ENCODE peak calls at places on chromosomes 6 and 20, in five cellular contexts. E is cardiac muscle cell, J is astrocyte of the cerebellum, B is ovary, P is heart right ventricle. N is an unnamed sample.
A peak's percentile ranks its signal among the peaks of the same experiment; 100 is the strongest.

GRCh38 chr20:62233684-62234083 is 4.6 kb upstream of the OSBPL2 start:
- DNase-seq in E (no peak), J (no peak), B (no peak), P (no peak), N (no peak)

GRCh38 chr6:12245763-12246720 is 44.1 kb upstream of the EDN1 start:
- DNase-seq in E (no peak), J (no peak), B (no peak), P (no peak), N (no peak)

GRCh38 chr6:28757429-28758045 is 166.2 kb downstream of the TRIM27 start:
- DNase-seq in E (no peak), J (no peak), B (no peak), P (no peak), N (no peak)

GRCh38 chr20:58890454-58891075 is 38.0 kb downstream of the GNAS start:
- DNase-seq in E (peak; percentile 95), J (peak; percentile 47), B (peak; percentile 88), P (peak; percentile 78), N (peak; percentile 83)

GRCh38 chr6:73391735-73392134 is 2.9 kb upstream of the DDX43 start:
- DNase-seq in E (no peak), J (no peak), B (no peak), P (no peak), N (no peak)

GRCh38 chr6:136226674-136227377 is 23.3 kb downstream of the MTFR2 start:
- DNase-seq in E (no peak), J (no peak), B (no peak), P (no peak), N (no peak)

GRCh38 chr6:168088161-168089106 is 9.4 kb upstream of the FRMD1 start:
- DNase-seq in E (peak; percentile 81), J (peak; percentile 32), B (peak; percentile 60), P (no peak), N (no peak)

GRCh38 chr6:112029045-112029822 is 24.7 kb upstream of the CCN6 start:
- DNase-seq in E (peak; percentile 77), J (peak; percentile 41), B (peak; percentile 57), P (peak; percentile 59), N (no peak)

GRCh38 chr20:38214256-38214870 is 46.2 kb downstream of the KIAA1755 start:
- DNase-seq in E (no peak), J (no peak), B (no peak), P (no peak), N (no peak)

GRCh38 chr6:170344631-170345576 is 38.3 kb downstream of the FAM120B start:
- DNase-seq in E (no peak), J (peak; percentile 79), B (no peak), P (no peak), N (no peak)

GRCh38 chr6:28693033-28693750 is 167.5 kb downstream of the GPX5 start:
- DNase-seq in E (no peak), J (no peak), B (peak; percentile 21), P (no peak), N (no peak)

GRCh38 chr20:35018578-35019371 is 63.1 kb downstream of the MYH7B start:
- DNase-seq in E (no peak), J (no peak), B (no peak), P (no peak), N (no peak)

GRCh38 chr6:163627274-163628062 is 212.9 kb downstream of the QKI start:
- DNase-seq in E (no peak), J (no peak), B (no peak), P (no peak), N (no peak)

GRCh38 chr6:104306206-104306605 is 553.5 kb downstream of the HACE1 start:
- DNase-seq in E (no peak), J (no peak), B (no peak), P (no peak), N (no peak)

GRCh38 chr20:7828437-7828836 is 111.8 kb downstream of the HAO1 start:
- DNase-seq in E (peak; percentile 32), J (no peak), B (no peak), P (no peak), N (no peak)

GRCh38 chr6:127514396-127515227 is 4.5 kb downstream of the MTCL3 start:
- DNase-seq in E (peak; percentile 60), J (peak; percentile 18), B (peak; percentile 44), P (peak; percentile 19), N (peak; percentile 20)

GRCh38 chr20:24837721-24838456 is 111.2 kb upstream of the CST7 start:
- DNase-seq in E (no peak), J (peak; percentile 20), B (no peak), P (no peak), N (no peak)

GRCh38 chr20:52783769-52784168 is 188.4 kb upstream of the TSHZ2 start:
- DNase-seq in E (no peak), J (no peak), B (no peak), P (no peak), N (no peak)
- TF ChIP-seq CTCF in E (peak; percentile 36), J (peak; percentile 10), B (no peak), P (no peak), N (peak; percentile 25)

GRCh38 chr20:48329676-48330644 is 497.8 kb downstream of the PREX1 start:
- DNase-seq in E (peak; percentile 36), J (no peak), B (peak; percentile 53), P (no peak), N (no peak)
- TF ChIP-seq CTCF in E (peak; percentile 31), J (peak; percentile 29), B (no peak), P (peak; percentile 12), N (peak; percentile 62)

GRCh38 chr6:29974901-29975560 is 32.7 kb downstream of the HLA-A start:
- DNase-seq in E (peak; percentile 9), J (no peak), B (no peak), P (no peak), N (no peak)

GRCh38 chr6:29975561-29975907 is 33.2 kb downstream of the HLA-A start:
- DNase-seq in E (peak; percentile 3), J (no peak), B (no peak), P (no peak), N (no peak)

GRCh38 chr6:29976253-29976587 is 33.9 kb downstream of the HLA-A start:
- DNase-seq in E (no peak), J (no peak), B (no peak), P (no peak), N (no peak)

GRCh38 chr6:29977425-29977727 is 35.0 kb downstream of the HLA-A start:
- DNase-seq in E (no peak), J (no peak), B (no peak), P (no peak), N (no peak)

DNA sequence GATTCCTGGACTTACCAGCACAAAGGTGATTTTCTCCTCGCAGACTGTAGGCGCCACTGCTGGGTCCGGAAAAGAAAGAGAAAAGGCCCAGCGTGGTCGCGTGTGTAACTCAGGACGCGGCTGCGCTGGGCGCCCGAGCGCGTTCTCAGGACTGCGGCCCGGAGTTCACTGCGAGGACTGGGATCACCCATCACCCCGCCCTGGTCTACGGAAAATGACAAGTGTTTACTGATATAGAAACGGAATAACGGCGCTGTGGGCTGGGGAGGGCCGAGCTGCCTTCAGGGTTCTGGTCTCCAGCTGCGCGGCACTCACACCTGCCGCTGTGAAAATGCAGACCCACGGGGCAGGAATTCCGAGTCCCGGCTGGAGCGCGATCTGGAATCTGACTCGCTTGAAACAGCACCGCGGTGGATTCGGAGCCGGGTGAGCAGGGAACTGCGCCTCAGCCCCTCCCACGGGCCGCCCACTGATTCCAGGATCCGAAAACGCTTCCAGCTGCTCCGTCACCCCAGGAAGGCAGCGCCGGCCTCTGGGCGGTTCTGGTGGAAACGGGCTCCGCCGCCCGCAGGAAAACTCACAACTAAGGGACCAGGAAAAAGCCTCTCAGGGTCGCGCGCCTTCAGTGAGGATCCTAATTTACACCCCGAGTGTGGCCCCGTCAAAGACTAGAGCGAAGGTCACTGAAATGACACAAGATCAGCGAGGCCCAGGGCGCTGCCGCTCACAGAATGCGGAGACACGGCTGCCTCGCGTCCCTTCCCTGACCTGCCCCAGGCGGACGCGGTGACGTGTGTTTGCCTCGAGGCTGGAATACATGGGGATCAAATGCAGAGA is 34.5 kb downstream of the HLA-A start:
- DNase-seq in E (peak; percentile 79), J (no peak), B (peak; percentile 88), P (peak; percentile 89), N (peak; percentile 54)
- TF ChIP-seq CTCF in E (peak; percentile 46), J (peak; percentile 49), B (no peak), P (no peak), N (peak; percentile 64)

GRCh38 chr6:16336056-16336810 is 97.8 kb downstream of the GMPR start:
- DNase-seq in E (no peak), J (no peak), B (no peak), P (no peak), N (no peak)

GRCh38 chr6:16337280-16337975 is 99.0 kb downstream of the GMPR start:
- DNase-seq in E (no peak), J (peak; percentile 55), B (peak; percentile 97), P (peak; percentile 97), N (no peak)

GRCh38 chr6:16339263-16339587 is 100.8 kb downstream of the GMPR start:
- DNase-seq in E (no peak), J (no peak), B (no peak), P (no peak), N (no peak)

GRCh38 chr6:16335176-16335575 is 96.8 kb downstream of the GMPR start:
- DNase-seq in E (no peak), J (no peak), B (no peak), P (no peak), N (no peak)

GRCh38 chr6:16338577-16339262 is 100.3 kb downstream of the GMPR start:
- DNase-seq in E (peak; percentile 39), J (peak; percentile 99), B (peak; percentile 77), P (peak; percentile 54), N (no peak)
- TF ChIP-seq CTCF in E (peak; percentile 84), J (peak; percentile 83), B (peak; percentile 36), P (peak; percentile 11), N (peak; percentile 28)

GRCh38 chr6:63121166-63121565 is 90.1 kb upstream of the FKBP1C start:
- DNase-seq in E (no peak), J (no peak), B (no peak), P (no peak), N (no peak)
- TF ChIP-seq CTCF in E (no peak), J (no peak), B (no peak), P (no peak), N (no peak)

GRCh38 chr6:2524090-2524489 is 226.6 kb downstream of the MYLK4 start:
- DNase-seq in E (no peak), J (no peak), B (no peak), P (no peak), N (no peak)
- TF ChIP-seq CTCF in E (peak; percentile 27), J (peak; percentile 18), B (no peak), P (no peak), N (peak; percentile 41)

GRCh38 chr6:158026054-158026900 is 44.6 kb downstream of the SYNJ2 start:
- DNase-seq in E (peak; percentile 55), J (peak; percentile 97), B (peak; percentile 85), P (peak; percentile 81), N (peak; percentile 80)
- TF ChIP-seq CTCF in E (peak; percentile 79), J (peak; percentile 64), B (no peak), P (peak; percentile 33), N (peak; percentile 96)

GRCh38 chr20:45791668-45792512 is at the start of the genes DNTTIP1 and WFDC3:
- DNase-seq in E (peak; percentile 96), J (peak; percentile 49), B (peak; percentile 94), P (peak; percentile 94), N (peak; percentile 92)
- TF ChIP-seq CTCF in E (no peak), J (no peak), B (no peak), P (no peak), N (no peak)

GRCh38 chr20:33859157-33859695 is 48.1 kb downstream of the CHMP4B start:
- DNase-seq in E (no peak), J (no peak), B (no peak), P (no peak), N (peak; percentile 48)
- TF ChIP-seq CTCF in E (no peak), J (no peak), B (no peak), P (no peak), N (no peak)